ENCODE peak calls at places on chromosomes 11 and 22, in nine cellular contexts. J is colonic mucosa, G is cardiac fibroblast, X is NCI-H345, N is T-helper 2 cell, S is NCI-H1048, I is NCI-H2107, T is esophagus squamous epithelium, C is heart left ventricle. H is an unnamed sample.

GRCh38 chr11:16812274-16812673 is 73.8 kb downstream of the C11orf58 start:
- DNase-seq in J (no peak), G (no peak), X (no peak), N (no peak), S (no peak), I (no peak), T (no peak), C (no peak), H (no peak)

GRCh38 chr11:8720868-8721739 is 38.5 kb downstream of the RPL27A start:
- DNase-seq in J (peak), G (no peak), X (peak), N (no peak), S (no peak), I (no peak), T (no peak), C (no peak), H (no peak)

GRCh38 chr11:123560001-123560400 is 94.4 kb downstream of the SCN3B start:
- DNase-seq in J (no peak), G (peak), X (peak), N (no peak), S (no peak), I (no peak), T (no peak), C (peak), H (peak)

GRCh38 chr11:47378011-47378835 is at the start of gene SPI1:
- DNase-seq in J (peak), G (no peak), X (no peak), N (no peak), S (no peak), I (no peak), T (no peak), C (peak), H (no peak)

GRCh38 chr11:44943118-44943517 is 7.6 kb downstream of the TP53I11 start:
- DNase-seq in J (peak), G (no peak), X (peak), N (no peak), S (no peak), I (peak), T (no peak), C (no peak), H (no peak)

GRCh38 chr11:105153392-105153791 is 13.8 kb upstream of the CARD18 start:
- DNase-seq in J (no peak), G (no peak), X (no peak), N (no peak), S (no peak), I (no peak), T (no peak), C (no peak), H (no peak)

GRCh38 chr11:131811380-131811779 is 441.0 kb downstream of the NTM start:
- DNase-seq in J (no peak), G (no peak), X (no peak), N (no peak), S (no peak), I (no peak), T (no peak), C (no peak), H (no peak)

GRCh38 chr11:77233011-77233410 is 68.5 kb downstream of the GDPD4 start:
- DNase-seq in J (no peak), G (no peak), X (peak), N (no peak), S (no peak), I (no peak), T (no peak), C (no peak), H (no peak)

GRCh38 chr22:43476341-43476740 is 64.5 kb downstream of the MPPED1 start:
- DNase-seq in J (no peak), G (no peak), X (no peak), N (no peak), S (no peak), I (no peak), T (no peak), C (no peak), H (no peak)

GRCh38 chr11:72578051-72578450 is 96.2 kb downstream of the PDE2A start:
- DNase-seq in J (no peak), G (no peak), X (no peak), N (no peak), S (no peak), I (no peak), T (no peak), C (no peak), H (no peak)

GRCh38 chr22:37199103-37199838 is 11.2 kb upstream of the C1QTNF6 start:
- DNase-seq in J (peak), G (peak), X (peak), N (peak), S (peak), I (peak), T (peak), C (peak), H (peak)

H was measured in activated T-helper 1 cell treated with anti-CD3 and anti-CD28 coated beads, Interleukin-12 subunit alpha, Interleukin-12 subunit beta, Interleukin-2, Interleukin-4 antibody, amounts not matched to agents 30 ng/mL and 10 ng/mL and 1 ng/mL, durations not matched to agents 14 hours and 24 hours and 36 hours.